ENCODE peak calls at places on chromosomes 7 and 10, in eight cellular contexts. X is bronchial epithelial cell; N is frontal cortex; Z is activated CD8-positive, alpha-beta memory T cell treated with anti-CD3 and anti-CD28 coated beads, Interleukin-2, amount 50 U/mL, for 4 hours; T is HTR-8/SVneo; F is NAMALWA; A is fibroblast of pulmonary artery; K is HT1080. W is an unnamed sample.

GRCh38 chr10:26438534-26439269 is 561 bp downstream of the APBB1IP start:
- DNase-seq in X (no peak), N (peak), K (no peak), F (peak), T (no peak), Z (peak), A (no peak), W (no peak)

GRCh38 chr7:16086743-16087142 is 334.6 kb downstream of the CRPPA start:
- DNase-seq in X (peak), T (no peak), A (no peak), N (no peak), F (no peak), K (no peak), Z (no peak), W (no peak)

GRCh38 chr10:122149607-122150505 is 121.2 kb upstream of the BTBD16 start:
- DNase-seq in Z (no peak), T (no peak), X (no peak), A (peak), N (no peak), F (no peak), K (no peak), W (no peak)

GRCh38 chr10:71889388-71889987 is 38.4 kb upstream of the PSAP start:
- DNase-seq in A (no peak), X (no peak), K (no peak), F (no peak), T (no peak), N (no peak), Z (no peak), W (no peak)

GRCh38 chr7:92833766-92834605 is 2.4 kb downstream of the CDK6 start:
- DNase-seq in T (peak), X (no peak), K (peak), A (peak), N (peak), F (peak), Z (peak), W (peak)

GRCh38 chr7:111012152-111012551 is 78.8 kb upstream of the LRRN3 start:
- DNase-seq in X (peak), Z (no peak), N (no peak), K (no peak), T (no peak), A (peak), F (no peak), W (no peak)

GRCh38 chr10:6275022-6275997 is 72.6 kb downstream of the PFKFB3 start:
- DNase-seq in A (peak), N (no peak), K (peak), F (no peak), T (peak), X (peak), Z (peak), W (peak)

GRCh38 chr10:110229155-110229554 is 21.8 kb downstream of the MXI1 start:
- DNase-seq in Z (no peak), X (no peak), F (no peak), A (no peak), K (no peak), N (no peak), T (no peak), W (no peak)

GRCh38 chr10:87054373-87055295 is 34.5 kb downstream of the FAM25A start:
- DNase-seq in X (peak), N (no peak), F (no peak), K (peak), T (no peak), Z (no peak), A (peak), W (no peak)

GRCh38 chr7:38820571-38820970 is 88.4 kb downstream of the VPS41 start:
- DNase-seq in K (no peak), F (no peak), T (no peak), Z (no peak), X (no peak), N (no peak), A (no peak), W (no peak)

GRCh38 chr7:30163231-30163894 is 28.6 kb downstream of the MTURN start:
- DNase-seq in N (no peak), K (peak), T (no peak), A (no peak), Z (no peak), F (no peak), X (peak), W (no peak)

GRCh38 chr10:22849077-22849810 is 78.6 kb upstream of the ARMC3 start:
- DNase-seq in T (no peak), X (peak), A (peak), F (no peak), N (peak), Z (no peak), K (peak), W (no peak)

GRCh38 chr7:30450123-30450982 is 28.2 kb downstream of the NOD1 start:
- DNase-seq in T (no peak), Z (no peak), A (no peak), K (no peak), N (no peak), X (no peak), F (no peak), W (no peak)

GRCh38 chr7:471866-472639 is 47.6 kb downstream of the PDGFA start:
- DNase-seq in K (peak), N (no peak), Z (peak), A (peak), F (no peak), X (peak), T (peak), W (no peak)

GRCh38 chr10:127354992-127355391 is 158.6 kb upstream of the INSYN2A start:
- DNase-seq in T (no peak), N (no peak), X (peak), Z (no peak), K (no peak), F (no peak), A (peak), W (no peak)

GRCh38 chr7:63925626-63926460 is 72.8 kb upstream of the ZNF722 start:
- DNase-seq in Z (peak), N (peak), K (no peak), X (peak), T (no peak), F (no peak), A (peak), W (peak)

GRCh38 chr10:118850418-118851061 is 95.8 kb upstream of the CACUL1 start:
- DNase-seq in A (peak), Z (peak), T (no peak), K (peak), F (peak), X (peak), N (no peak), W (no peak)

GRCh38 chr7:128841171-128841690 is 11.0 kb downstream of the FLNC start:
- DNase-seq in F (no peak), A (no peak), T (no peak), X (no peak), N (no peak), Z (no peak), K (no peak), W (no peak)

GRCh38 chr10:128907155-128907554 is 559.9 kb upstream of the MGMT start:
- DNase-seq in Z (no peak), K (no peak), T (no peak), X (no peak), A (no peak), N (no peak), F (no peak), W (no peak)

GRCh38 chr7:150852371-150852905 is at the start of gene AOC1:
- DNase-seq in N (no peak), K (no peak), X (no peak), T (no peak), A (no peak), Z (no peak), F (no peak), W (no peak)

GRCh38 chr10:44853148-44853734 is 57.9 kb upstream of the TMEM72 start:
- DNase-seq in F (peak), T (peak), X (peak), A (peak), N (no peak), Z (no peak), K (no peak), W (no peak)

GRCh38 chr7:1829111-1829510 is 159.0 kb downstream of the ELFN1 start:
- DNase-seq in F (no peak), A (no peak), K (no peak), N (no peak), Z (no peak), X (no peak), T (no peak), W (no peak)

GRCh38 chr7:36440880-36441279 is 51.2 kb downstream of the ANLN start:
- DNase-seq in N (peak), T (peak), F (peak), K (peak), X (peak), A (peak), Z (no peak), W (no peak)

GRCh38 chr7:105830405-105831218 is 45.8 kb downstream of the ATXN7L1 start:
- DNase-seq in X (peak), F (no peak), T (peak), K (peak), A (peak), N (no peak), Z (no peak), W (peak)

GRCh38 chr7:66213637-66214036 is 8.5 kb downstream of the TPST1 start:
- DNase-seq in T (no peak), Z (no peak), F (no peak), N (no peak), X (peak), A (no peak), K (no peak), W (no peak)

GRCh38 chr10:5861269-5862031 is 28.2 kb downstream of the ANKRD16 start:
- DNase-seq in A (peak), T (peak), F (no peak), Z (no peak), N (no peak), K (peak), X (peak), W (peak)

GRCh38 chr7:2529161-2530075 is 9.8 kb downstream of the LFNG start:
- DNase-seq in T (peak), Z (peak), K (peak), N (no peak), F (peak), X (no peak), A (peak), W (peak)

GRCh38 chr10:109899578-109900355 is 23.5 kb downstream of the XPNPEP1 start:
- DNase-seq in X (no peak), Z (no peak), A (peak), K (no peak), F (no peak), T (no peak), N (no peak), W (no peak)

GRCh38 chr10:47255866-47256265 is 44.1 kb upstream of the GDF10 start:
- DNase-seq in X (no peak), Z (no peak), F (no peak), T (no peak), N (no peak), A (no peak), K (no peak), W (no peak)